ENCODE peak calls at places on chromosomes 6 and 20, in seven cellular contexts. P is head of caudate nucleus, A is AG04449, W is B cell, J is heart left ventricle, L is cardiac fibroblast, I is hippocampal formation. T is an unnamed sample.
A peak's percentile ranks its signal among the peaks of the same experiment; 100 is the strongest.

GRCh38 chr6:105474234-105474633 is 71.4 kb upstream of the PREP start:
- DNase-seq in L (no peak), A (no peak), W (no peak), I (peak; percentile 28), J (no peak), P (no peak), T (peak; percentile 20)

GRCh38 chr20:1844723-1845523 is 50.3 kb upstream of the SIRPA start:
- DNase-seq in P (peak; percentile 49), W (peak; percentile 85), I (peak; percentile 47), L (peak; percentile 89), J (peak; percentile 50), A (peak; percentile 53), T (peak; percentile 82)

GRCh38 chr6:9408718-9409117 is 973.4 kb upstream of the SLC35B3 start:
- DNase-seq in A (no peak), J (no peak), W (no peak), I (no peak), P (no peak), L (no peak), T (no peak)

GRCh38 chr6:41894366-41895299 is 542 bp downstream of the USP49 start:
- DNase-seq in P (peak; percentile 6), A (no peak), I (no peak), W (no peak), L (peak; percentile 11), J (no peak), T (peak; percentile 33)

GRCh38 chr6:27518881-27519795 is 46.2 kb upstream of the ZNF184 start:
- DNase-seq in L (peak; percentile 92), I (peak; percentile 66), A (peak; percentile 63), P (peak; percentile 70), W (peak; percentile 53), J (peak; percentile 55), T (peak; percentile 83)

GRCh38 chr6:35500782-35501181 is 3.9 kb upstream of the TEAD3 start:
- DNase-seq in I (no peak), W (no peak), P (no peak), J (no peak), A (no peak), L (no peak), T (no peak)

GRCh38 chr6:96433950-96434349 is 87.7 kb upstream of the UFL1 start:
- DNase-seq in A (no peak), L (no peak), J (no peak), W (no peak), I (no peak), P (no peak), T (no peak)

GRCh38 chr20:46631212-46631869 is 19.9 kb downstream of the SLC13A3 start:
- DNase-seq in A (no peak), L (peak; percentile 8), I (no peak), P (peak; percentile 38), W (no peak), J (no peak), T (no peak)

GRCh38 chr20:25622049-25622448 is 1.8 kb downstream of the NANP start:
- DNase-seq in L (no peak), P (no peak), A (no peak), I (no peak), W (no peak), J (no peak), T (no peak)

GRCh38 chr6:163349001-163349680 is 65.4 kb upstream of the QKI start:
- DNase-seq in A (no peak), P (peak; percentile 97), W (no peak), L (no peak), J (no peak), I (peak; percentile 95), T (peak; percentile 98)

GRCh38 chr6:153003294-153003645 is 761 bp upstream of the MTRF1L start:
- DNase-seq in P (no peak), I (no peak), J (no peak), L (no peak), A (no peak), W (no peak), T (no peak)

GRCh38 chr6:53710788-53711187 is 45.2 kb upstream of the KLHL31 start:
- DNase-seq in I (no peak), J (no peak), W (no peak), P (no peak), A (no peak), L (peak; percentile 13), T (no peak)

GRCh38 chr6:815348-815738 is 122.4 kb upstream of the EXOC2 start:
- DNase-seq in J (no peak), A (no peak), P (no peak), I (no peak), L (no peak), W (no peak), T (no peak)

GRCh38 chr6:157831424-157832249 is 8.6 kb downstream of the SNX9 start:
- DNase-seq in J (no peak), P (no peak), I (no peak), L (no peak), A (no peak), W (no peak), T (no peak)

GRCh38 chr6:135163440-135163738 is 17.7 kb upstream of the MYB start:
- DNase-seq in I (no peak), J (no peak), P (no peak), W (no peak), A (no peak), L (no peak), T (no peak)

GRCh38 chr20:55415567-55416142 is 589.7 kb downstream of the CBLN4 start:
- DNase-seq in P (no peak), I (peak; percentile 54), J (no peak), W (no peak), A (no peak), L (peak; percentile 5), T (peak; percentile 46)

GRCh38 chr6:27138837-27139752 is 108.4 kb upstream of the PRSS16 start:
- DNase-seq in L (peak; percentile 62), W (peak; percentile 65), I (no peak), A (no peak), J (peak; percentile 40), P (no peak), T (peak; percentile 59)

GRCh38 chr20:60636417-60636816 is 615.6 kb upstream of the CDH4 start:
- DNase-seq in I (no peak), W (no peak), A (no peak), L (no peak), P (no peak), J (no peak), T (no peak)

GRCh38 chr6:31576897-31577341 is 1.6 kb downstream of the TNF start:
- DNase-seq in L (no peak), P (no peak), A (no peak), J (no peak), I (no peak), W (no peak), T (no peak)

GRCh38 chr6:137661601-137662000 is 167.4 kb upstream of the OLIG3 start:
- DNase-seq in W (no peak), J (no peak), A (no peak), P (no peak), L (peak; percentile 56), I (no peak), T (no peak)

GRCh38 chr6:134936927-134937326 is 13.0 kb downstream of the ALDH8A1 start:
- DNase-seq in L (peak; percentile 72), A (peak; percentile 91), I (no peak), P (no peak), J (no peak), W (no peak), T (no peak)

GRCh38 chr6:38273325-38273724 is 366.4 kb downstream of the BTBD9 start:
- DNase-seq in L (peak; percentile 58), A (no peak), P (no peak), J (no peak), I (no peak), W (no peak), T (no peak)

T was measured in Ammon's horn.